ENCODE peak calls at places on chromosomes 7 and 10, in six cellular contexts. S is GM23248, Z is PC-3, O is fibroblast of lung, I is mammary epithelial cell, L is neural progenitor cell. R is an unnamed sample. For H3K36me3, the result is how much of the 10 kb centered on the place peaks cover.

GRCh38 chr7:95199779-95200558 is 124.4 kb downstream of the PON1 start:
- DNase-seq in S (peak), Z (peak), O (peak), I (peak), L (peak), R (no peak)

GRCh38 chr7:17142831-17143541 is 155.5 kb upstream of the AHR start:
- DNase-seq in S (peak), Z (peak), O (peak), I (peak), L (no peak), R (no peak)

GRCh38 chr7:129779602-129780256 is 168.2 kb downstream of the NRF1 start:
- DNase-seq in S (peak), Z (peak), O (no peak), I (peak), L (peak), R (no peak)

GRCh38 chr7:1144269-1144771 is 15.7 kb downstream of the ZFAND2A start:
- DNase-seq in S (peak), Z (peak), O (peak), I (peak), L (peak), R (no peak)

GRCh38 chr7:91913612-91914011 is 27.1 kb upstream of the AKAP9 start:
- DNase-seq in S (peak), Z (peak), O (peak), I (no peak), L (no peak), R (no peak)

GRCh38 chr7:136179829-136180721 is 202.9 kb upstream of the MTPN start:
- DNase-seq in S (no peak), Z (no peak), O (no peak), I (no peak), L (peak), R (no peak)

GRCh38 chr7:40374575-40374974 is 239.8 kb downstream of the SUGCT start:
- DNase-seq in S (peak), Z (no peak), O (no peak), I (peak), L (no peak), R (no peak)

GRCh38 chr10:110516815-110517492 is 19.2 kb downstream of the DUSP5 start:
- DNase-seq in S (no peak), Z (no peak), O (no peak), I (no peak), L (no peak), R (no peak)

GRCh38 chr7:68663392-68663791 is 934.9 kb upstream of the AUTS2 start:
- DNase-seq in S (no peak), Z (no peak), O (no peak), I (no peak), L (no peak), R (no peak)

GRCh38 chr7:55517191-55517633 is 55.1 kb downstream of the VOPP1 start:
- DNase-seq in S (no peak), Z (no peak), O (no peak), I (no peak), L (no peak), R (no peak)

GRCh38 chr7:55515569-55516279 is 56.6 kb downstream of the VOPP1 start:
- DNase-seq in S (no peak), Z (no peak), O (no peak), I (no peak), L (no peak), R (no peak)

GRCh38 chr7:55517936-55518689 is 54.2 kb downstream of the VOPP1 start:
- DNase-seq in S (no peak), Z (no peak), O (no peak), I (no peak), L (no peak), R (no peak)

GRCh38 chr7:55514546-55515265 is 57.6 kb downstream of the VOPP1 start:
- DNase-seq in S (no peak), Z (no peak), O (no peak), I (no peak), L (no peak), R (no peak)

DNA sequence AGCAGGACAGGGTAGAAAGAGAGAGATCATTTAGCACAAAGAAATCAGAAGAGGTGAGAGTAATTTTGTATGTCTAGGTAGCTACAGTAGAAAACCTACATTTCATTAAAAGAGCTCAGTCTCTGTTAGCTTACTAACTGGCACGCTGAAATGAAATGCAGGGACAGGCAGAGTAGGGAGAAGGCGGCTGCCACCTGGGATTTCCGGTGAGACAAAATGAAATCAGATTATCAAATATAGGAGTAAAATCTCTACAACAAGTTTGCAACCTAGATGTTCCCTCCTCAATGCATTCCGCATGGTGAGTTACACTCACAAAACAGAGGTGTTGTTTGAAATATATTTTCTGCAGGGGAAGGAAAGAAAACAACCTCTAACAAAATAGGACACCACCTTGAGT is 55.9 kb downstream of the VOPP1 start:
- DNase-seq in S (no peak), Z (no peak), O (no peak), I (no peak), L (no peak), R (no peak)
- H3K36me3 ChIP-seq in S (under half), Z (under half), O (under half), I (under half), L (under half), R (half or more)

GRCh38 chr7:85018498-85018897 is 168.4 kb downstream of the SEMA3D start:
- DNase-seq in S (no peak), Z (peak), O (peak), I (no peak), L (no peak), R (no peak)
- TF ChIP-seq EZH2 in S (no peak), Z (no peak), O (no peak), I (no peak), L (no peak), R (no peak)

GRCh38 chr10:12181065-12181775 is 14.5 kb downstream of the NUDT5 start:
- DNase-seq in S (no peak), Z (peak), O (no peak), I (no peak), L (no peak), R (no peak)
- H3K36me3 ChIP-seq in S (under half), Z (under half), O (under half), I (under half), L (under half), R (half or more)

GRCh38 chr10:6201511-6201975 is 1.2 kb upstream of the PFKFB3 start:
- DNase-seq in S (peak), Z (peak), O (peak), I (peak), L (peak), R (peak)
- TF ChIP-seq EZH2 in S (no peak), Z (no peak), O (no peak), I (no peak), L (peak), R (no peak)

DNA sequence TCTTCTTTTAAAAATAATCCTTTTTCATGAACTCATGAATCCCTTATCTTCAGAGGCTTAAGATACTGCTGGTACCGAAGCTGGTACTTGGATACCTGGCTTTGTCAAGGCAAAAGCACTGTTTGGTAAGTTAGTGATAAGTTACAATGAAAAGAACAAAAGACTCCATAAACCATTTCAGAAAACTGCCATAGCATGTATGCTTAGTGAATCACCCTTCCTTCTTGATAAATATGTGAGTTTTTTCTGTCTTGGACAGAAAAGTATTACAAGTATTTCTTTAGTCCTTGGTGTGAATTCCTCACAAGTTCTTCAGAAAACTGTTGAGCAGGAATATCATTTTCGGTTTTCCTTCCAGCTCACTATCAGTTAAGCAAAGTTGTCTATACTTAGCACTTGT is 25.6 kb downstream of the PUS7 start:
- DNase-seq in S (peak), Z (peak), O (peak), I (peak), L (no peak), R (no peak)
- H3K36me3 ChIP-seq in S (under half), Z (under half), O (under half), I (under half), L (under half), R (under half)

GRCh38 chr7:27143022-27143949 is at the start of gene HOXA5:
- DNase-seq in S (no peak), Z (no peak), O (peak), I (peak), L (peak), R (no peak)
- TF ChIP-seq EZH2 in S (no peak), Z (no peak), O (no peak), I (no peak), L (peak), R (no peak)

DNA sequence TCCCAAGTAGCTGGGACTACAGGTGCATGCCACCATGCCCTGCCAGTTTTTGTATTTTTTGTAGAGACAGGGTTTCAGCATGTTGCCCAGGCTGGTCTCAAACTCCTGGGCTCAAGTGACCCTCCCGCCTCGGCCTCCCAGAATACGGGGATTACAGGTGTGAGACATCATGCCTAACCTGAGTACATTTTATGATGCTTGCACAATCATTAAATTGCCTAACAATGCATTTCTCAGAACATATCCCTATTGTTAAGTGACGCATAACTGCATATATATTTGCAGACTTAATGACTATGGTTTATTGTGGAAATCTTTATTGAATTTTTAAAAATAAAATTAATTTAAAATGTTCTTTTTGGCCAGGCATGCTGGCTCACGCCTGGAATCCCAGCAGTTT is 30.7 kb downstream of the INA start:
- DNase-seq in S (no peak), Z (no peak), O (no peak), I (no peak), L (no peak), R (no peak)
- H3K36me3 ChIP-seq in S (under half), Z (under half), O (under half), I (under half), L (under half), R (half or more)

DNA sequence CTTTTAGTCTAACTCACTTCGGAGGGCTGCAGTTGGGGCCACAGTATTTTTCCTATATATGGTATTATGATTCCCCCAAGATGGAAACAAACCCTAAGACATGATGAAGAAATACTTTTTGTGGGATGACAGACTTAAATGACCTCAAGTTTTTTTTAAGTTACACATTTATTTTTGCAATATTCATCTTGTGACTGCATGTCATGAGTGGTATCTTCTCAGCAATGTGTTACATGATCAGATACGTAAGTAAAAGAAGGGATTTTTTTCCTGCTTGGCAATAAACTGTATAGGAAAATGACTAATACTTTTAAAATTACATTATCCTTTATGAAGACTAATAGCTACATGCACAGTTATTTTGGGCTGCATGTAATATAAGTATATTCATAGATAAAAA is 57.8 kb downstream of the OR13A1 start:
- DNase-seq in S (no peak), Z (no peak), O (no peak), I (no peak), L (no peak), R (no peak)
- TF ChIP-seq EZH2 in S (no peak), Z (no peak), O (no peak), I (no peak), L (no peak), R (no peak)

GRCh38 chr7:43642897-43643630 is 60.2 kb downstream of the STK17A start:
- DNase-seq in S (no peak), Z (no peak), O (no peak), I (no peak), L (no peak), R (no peak)
- H3K36me3 ChIP-seq in S (under half), Z (under half), O (under half), I (under half), L (under half), R (half or more)

DNA sequence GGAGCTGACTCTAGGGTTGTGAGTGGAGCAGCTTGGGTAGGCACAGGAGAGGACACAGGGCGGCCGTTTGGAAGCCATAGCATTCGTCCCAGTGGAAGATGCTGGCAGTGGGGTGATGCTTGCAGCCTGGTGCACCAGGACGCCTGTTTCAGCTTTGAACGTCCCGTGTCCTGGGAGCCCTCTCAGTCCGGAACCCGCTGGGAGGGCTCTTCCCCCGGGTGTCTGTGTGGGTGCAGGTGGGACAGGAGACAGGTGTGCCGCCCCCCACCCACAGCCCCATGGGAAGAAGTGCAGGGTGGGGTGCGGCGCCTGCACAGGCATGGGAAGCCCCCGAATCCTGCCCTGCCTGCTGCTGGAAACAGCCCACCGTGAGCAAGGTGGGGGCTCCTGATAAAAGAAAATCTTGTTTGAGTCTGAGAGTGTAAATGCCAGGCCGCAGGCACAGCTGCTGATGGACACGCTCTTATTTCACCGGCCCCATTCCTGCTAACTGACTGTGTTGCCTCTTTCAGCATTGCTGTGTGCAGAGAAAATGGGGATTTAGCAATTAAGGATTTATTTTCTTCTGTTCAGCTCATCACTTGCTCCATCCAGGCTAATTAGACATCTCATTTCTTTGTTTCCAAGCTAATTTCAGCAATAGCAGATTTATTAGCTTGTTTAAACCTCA is 55.0 kb upstream of the DPYSL4 start:
- DNase-seq in S (no peak), Z (no peak), O (no peak), I (no peak), L (no peak), R (no peak)
- TF ChIP-seq EZH2 in S (no peak), Z (no peak), O (no peak), I (no peak), L (no peak), R (no peak)